ENCODE peak calls at places on chromosomes 16 and 17, in seven cellular contexts. One of them, this sample, is unnamed.

GRCh38 chr17:82228842-82229685 is at the start of gene SLC16A3:
- DNase-seq in SK-N-SH: peak; percentile 94
- DNase-seq in HL-60: peak; percentile 79
- DNase-seq in breast epithelium: no peak
- DNase-seq in prostate gland: no peak
- DNase-seq in stomach: peak; percentile 76
- DNase-seq in esophagus muscularis mucosa: peak; percentile 89
- DNase-seq in this sample: no peak

GRCh38 chr17:48625502-48626201 is 506 bp downstream of the HOXB9 start:
- DNase-seq in SK-N-SH: no peak
- DNase-seq in HL-60: no peak
- DNase-seq in breast epithelium: no peak
- DNase-seq in prostate gland: peak; percentile 35
- DNase-seq in stomach: peak; percentile 46
- DNase-seq in esophagus muscularis mucosa: no peak
- DNase-seq in this sample: no peak

GRCh38 chr16:57038151-57038550 is 48.8 kb downstream of the NLRC5 start:
- DNase-seq in SK-N-SH: no peak
- DNase-seq in HL-60: no peak
- DNase-seq in breast epithelium: no peak
- DNase-seq in prostate gland: no peak
- DNase-seq in stomach: no peak
- DNase-seq in esophagus muscularis mucosa: no peak
- DNase-seq in this sample: no peak

GRCh38 chr16:89633064-89633631 is 19.7 kb downstream of the DPEP1 start:
- DNase-seq in SK-N-SH: peak; percentile 67
- DNase-seq in HL-60: no peak
- DNase-seq in breast epithelium: no peak
- DNase-seq in prostate gland: no peak
- DNase-seq in stomach: peak; percentile 30
- DNase-seq in esophagus muscularis mucosa: no peak
- DNase-seq in this sample: no peak

GRCh38 chr17:44223574-44224046 is 4.1 kb upstream of the UBTF start:
- DNase-seq in SK-N-SH: no peak
- DNase-seq in HL-60: no peak
- DNase-seq in breast epithelium: no peak
- DNase-seq in prostate gland: no peak
- DNase-seq in stomach: no peak
- DNase-seq in esophagus muscularis mucosa: no peak
- DNase-seq in this sample: no peak

GRCh38 chr16:12435730-12436129 is 368.0 kb downstream of the CPPED1 start:
- DNase-seq in SK-N-SH: no peak
- DNase-seq in HL-60: no peak
- DNase-seq in breast epithelium: no peak
- DNase-seq in prostate gland: no peak
- DNase-seq in stomach: no peak
- DNase-seq in esophagus muscularis mucosa: no peak
- DNase-seq in this sample: no peak

GRCh38 chr17:51120357-51120738 is 320 bp downstream of the SPAG9 start:
- DNase-seq in SK-N-SH: peak; percentile 83
- DNase-seq in HL-60: peak; percentile 24
- DNase-seq in breast epithelium: peak; percentile 57
- DNase-seq in prostate gland: peak; percentile 38
- DNase-seq in stomach: peak; percentile 59
- DNase-seq in esophagus muscularis mucosa: no peak
- DNase-seq in this sample: no peak

GRCh38 chr16:13992976-13993375 is 73.0 kb downstream of the ERCC4 start:
- DNase-seq in SK-N-SH: no peak
- DNase-seq in HL-60: no peak
- DNase-seq in breast epithelium: no peak
- DNase-seq in prostate gland: no peak
- DNase-seq in stomach: no peak
- DNase-seq in esophagus muscularis mucosa: peak; percentile 79
- DNase-seq in this sample: no peak

GRCh38 chr16:57873218-57873617 is 70.9 kb upstream of the KIFC3 start:
- DNase-seq in SK-N-SH: no peak
- DNase-seq in HL-60: no peak
- DNase-seq in breast epithelium: no peak
- DNase-seq in prostate gland: no peak
- DNase-seq in stomach: no peak
- DNase-seq in esophagus muscularis mucosa: no peak
- DNase-seq in this sample: no peak

GRCh38 chr16:10314811-10315210 is 71.0 kb upstream of the ATF7IP2 start:
- DNase-seq in SK-N-SH: peak; percentile 8
- DNase-seq in HL-60: no peak
- DNase-seq in breast epithelium: no peak
- DNase-seq in prostate gland: no peak
- DNase-seq in stomach: no peak
- DNase-seq in esophagus muscularis mucosa: no peak
- DNase-seq in this sample: no peak

GRCh38 chr17:6532441-6532885 is 23.9 kb downstream of the PITPNM3 start:
- DNase-seq in SK-N-SH: no peak
- DNase-seq in HL-60: no peak
- DNase-seq in breast epithelium: no peak
- DNase-seq in prostate gland: no peak
- DNase-seq in stomach: no peak
- DNase-seq in esophagus muscularis mucosa: no peak
- DNase-seq in this sample: no peak

GRCh38 chr16:64287667-64288521 is 834.0 kb downstream of the CDH11 start:
- DNase-seq in SK-N-SH: peak; percentile 2
- DNase-seq in HL-60: no peak
- DNase-seq in breast epithelium: no peak
- DNase-seq in prostate gland: no peak
- DNase-seq in stomach: no peak
- DNase-seq in esophagus muscularis mucosa: no peak
- DNase-seq in this sample: no peak

GRCh38 chr16:2150418-2151187 is 2.2 kb downstream of the RAB26 start:
- DNase-seq in SK-N-SH: peak; percentile 64
- DNase-seq in HL-60: no peak
- DNase-seq in breast epithelium: no peak
- DNase-seq in prostate gland: no peak
- DNase-seq in stomach: peak; percentile 59
- DNase-seq in esophagus muscularis mucosa: no peak
- DNase-seq in this sample: no peak

GRCh38 chr16:681746-682427 is 1.7 kb downstream of the STUB1 start:
- DNase-seq in SK-N-SH: no peak
- DNase-seq in HL-60: no peak
- DNase-seq in breast epithelium: no peak
- DNase-seq in prostate gland: no peak
- DNase-seq in stomach: no peak
- DNase-seq in esophagus muscularis mucosa: no peak
- DNase-seq in this sample: no peak

GRCh38 chr17:47839899-47840741 is 953 bp downstream of the SCRN2 start:
- DNase-seq in SK-N-SH: no peak
- DNase-seq in HL-60: no peak
- DNase-seq in breast epithelium: no peak
- DNase-seq in prostate gland: peak; percentile 12
- DNase-seq in stomach: no peak
- DNase-seq in esophagus muscularis mucosa: no peak
- DNase-seq in this sample: no peak

GRCh38 chr17:78969865-78970264 is 9.9 kb downstream of the LGALS3BP start:
- DNase-seq in SK-N-SH: peak; percentile 28
- DNase-seq in HL-60: no peak
- DNase-seq in breast epithelium: no peak
- DNase-seq in prostate gland: no peak
- DNase-seq in stomach: no peak
- DNase-seq in esophagus muscularis mucosa: no peak
- DNase-seq in this sample: no peak

GRCh38 chr17:78966123-78966813 is 13.5 kb downstream of the LGALS3BP start:
- DNase-seq in SK-N-SH: no peak
- DNase-seq in HL-60: no peak
- DNase-seq in breast epithelium: no peak
- DNase-seq in prostate gland: no peak
- DNase-seq in stomach: no peak
- DNase-seq in esophagus muscularis mucosa: no peak
- DNase-seq in this sample: no peak

GRCh38 chr17:78965369-78965982 is 14.2 kb downstream of the LGALS3BP start:
- DNase-seq in SK-N-SH: no peak
- DNase-seq in HL-60: no peak
- DNase-seq in breast epithelium: no peak
- DNase-seq in prostate gland: no peak
- DNase-seq in stomach: no peak
- DNase-seq in esophagus muscularis mucosa: no peak
- DNase-seq in this sample: no peak

GRCh38 chr17:78967782-78968362 is 11.9 kb downstream of the LGALS3BP start:
- DNase-seq in SK-N-SH: no peak
- DNase-seq in HL-60: no peak
- DNase-seq in breast epithelium: no peak
- DNase-seq in prostate gland: no peak
- DNase-seq in stomach: no peak
- DNase-seq in esophagus muscularis mucosa: no peak
- DNase-seq in this sample: no peak

DNA sequence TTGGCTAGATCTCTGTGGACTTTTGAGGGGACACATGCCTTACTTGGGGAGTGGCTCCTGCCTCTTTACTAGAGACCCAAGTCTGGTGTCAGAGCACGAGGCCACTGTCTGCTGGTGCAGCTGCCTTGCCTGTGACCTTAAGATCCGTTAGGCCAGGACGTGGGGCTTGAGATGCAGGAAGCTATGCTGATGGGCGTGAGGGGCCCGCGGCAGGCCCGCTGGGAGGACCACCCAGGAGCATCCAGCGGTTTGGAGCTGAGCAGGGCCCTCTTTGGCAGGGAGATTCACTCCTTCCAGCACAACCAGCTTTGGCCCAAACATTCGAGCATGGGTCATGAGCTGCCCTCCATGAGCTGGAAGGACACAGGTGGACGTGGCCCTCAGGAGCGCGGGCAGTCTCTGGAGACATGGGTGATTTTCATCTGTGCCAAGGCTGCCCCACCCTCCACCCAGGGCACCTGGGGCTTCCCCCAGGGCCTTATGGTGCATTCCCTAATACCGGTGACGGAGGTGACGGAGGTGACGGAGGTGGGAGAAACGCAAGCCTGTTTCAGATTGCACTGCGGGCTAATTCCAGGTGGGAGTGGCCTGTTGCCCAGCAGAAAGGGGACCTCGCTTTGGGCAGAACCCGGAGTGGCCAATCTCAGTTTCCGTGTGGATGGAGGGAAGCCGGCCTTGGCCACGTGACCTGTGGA is 12.7 kb downstream of the LGALS3BP start:
- DNase-seq in SK-N-SH: no peak
- DNase-seq in HL-60: no peak
- DNase-seq in breast epithelium: no peak
- DNase-seq in prostate gland: no peak
- DNase-seq in stomach: no peak
- DNase-seq in esophagus muscularis mucosa: no peak
- DNase-seq in this sample: no peak
- TF ChIP-seq POLR2AphosphoS5 in SK-N-SH: no peak
- TF ChIP-seq POLR2AphosphoS5 in HL-60: no peak
- TF ChIP-seq POLR2AphosphoS5 in breast epithelium: no peak
- TF ChIP-seq POLR2AphosphoS5 in prostate gland: no peak
- TF ChIP-seq POLR2AphosphoS5 in stomach: no peak
- TF ChIP-seq POLR2AphosphoS5 in esophagus muscularis mucosa: no peak
- TF ChIP-seq POLR2AphosphoS5 in this sample: no peak

GRCh38 chr17:53894591-53894990 is 71.9 kb downstream of the KIF2B start:
- DNase-seq in SK-N-SH: no peak
- DNase-seq in HL-60: no peak
- DNase-seq in breast epithelium: no peak
- DNase-seq in prostate gland: no peak
- DNase-seq in stomach: no peak
- DNase-seq in esophagus muscularis mucosa: no peak
- DNase-seq in this sample: no peak

GRCh38 chr17:53896047-53896446 is 73.3 kb downstream of the KIF2B start:
- DNase-seq in SK-N-SH: no peak
- DNase-seq in HL-60: no peak
- DNase-seq in breast epithelium: no peak
- DNase-seq in prostate gland: no peak
- DNase-seq in stomach: no peak
- DNase-seq in esophagus muscularis mucosa: no peak
- DNase-seq in this sample: no peak

DNA sequence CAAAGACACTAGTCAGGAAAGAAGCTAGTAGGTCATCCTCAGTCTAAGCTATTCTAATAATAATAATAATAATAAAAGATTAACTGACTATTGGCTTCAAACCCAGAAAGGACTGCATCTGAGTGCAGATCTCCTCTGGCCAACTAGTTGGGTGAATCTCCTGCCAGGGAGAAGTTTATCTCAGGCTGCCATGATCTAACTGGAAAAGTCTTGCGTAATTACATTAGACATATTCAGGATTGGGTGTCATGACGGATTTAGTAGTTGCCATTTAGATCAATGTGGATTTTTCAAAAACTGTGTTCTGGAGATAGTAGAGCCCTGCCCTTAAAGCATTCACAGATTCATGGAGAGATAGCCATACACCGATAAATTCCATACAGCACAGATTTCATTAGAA is 69.5 kb downstream of the KIF2B start:
- DNase-seq in SK-N-SH: no peak
- DNase-seq in HL-60: no peak
- DNase-seq in breast epithelium: no peak
- DNase-seq in prostate gland: no peak
- DNase-seq in stomach: no peak
- DNase-seq in esophagus muscularis mucosa: no peak
- DNase-seq in this sample: no peak
- TF ChIP-seq CTCF in SK-N-SH: no peak
- TF ChIP-seq CTCF in HL-60: no peak
- TF ChIP-seq CTCF in breast epithelium: no peak
- TF ChIP-seq CTCF in prostate gland: no peak
- TF ChIP-seq CTCF in stomach: no peak
- TF ChIP-seq CTCF in esophagus muscularis mucosa: no peak
- TF ChIP-seq CTCF in this sample: no peak

GRCh38 chr17:79645022-79645776 is 34.3 kb upstream of the RBFOX3 start:
- DNase-seq in SK-N-SH: peak; percentile 14
- DNase-seq in HL-60: no peak
- DNase-seq in breast epithelium: peak; percentile 20
- DNase-seq in prostate gland: no peak
- DNase-seq in stomach: peak; percentile 18
- DNase-seq in esophagus muscularis mucosa: peak; percentile 84
- DNase-seq in this sample: peak; percentile 69

GRCh38 chr17:79645777-79646088 is 34.9 kb upstream of the RBFOX3 start:
- DNase-seq in SK-N-SH: no peak
- DNase-seq in HL-60: no peak
- DNase-seq in breast epithelium: peak; percentile 34
- DNase-seq in prostate gland: no peak
- DNase-seq in stomach: peak; percentile 4
- DNase-seq in esophagus muscularis mucosa: peak; percentile 60
- DNase-seq in this sample: no peak

GRCh38 chr17:79648181-79648831 is 37.5 kb upstream of the RBFOX3 start:
- DNase-seq in SK-N-SH: no peak
- DNase-seq in HL-60: no peak
- DNase-seq in breast epithelium: peak; percentile 37
- DNase-seq in prostate gland: peak; percentile 1
- DNase-seq in stomach: peak; percentile 15
- DNase-seq in esophagus muscularis mucosa: peak; percentile 80
- DNase-seq in this sample: peak; percentile 74

GRCh38 chr17:79647456-79647915 is 36.6 kb upstream of the RBFOX3 start:
- DNase-seq in SK-N-SH: peak; percentile 30
- DNase-seq in HL-60: no peak
- DNase-seq in breast epithelium: peak; percentile 35
- DNase-seq in prostate gland: peak; percentile 1
- DNase-seq in stomach: peak; percentile 11
- DNase-seq in esophagus muscularis mucosa: peak; percentile 74
- DNase-seq in this sample: no peak

GRCh38 chr17:79646721-79647455 is 36.0 kb upstream of the RBFOX3 start:
- DNase-seq in SK-N-SH: peak; percentile 15
- DNase-seq in HL-60: no peak
- DNase-seq in breast epithelium: peak; percentile 30
- DNase-seq in prostate gland: peak; percentile 2
- DNase-seq in stomach: peak; percentile 22
- DNase-seq in esophagus muscularis mucosa: peak; percentile 68
- DNase-seq in this sample: no peak
- TF ChIP-seq POLR2AphosphoS5 in SK-N-SH: no peak
- TF ChIP-seq POLR2AphosphoS5 in HL-60: no peak
- TF ChIP-seq POLR2AphosphoS5 in breast epithelium: no peak
- TF ChIP-seq POLR2AphosphoS5 in prostate gland: no peak
- TF ChIP-seq POLR2AphosphoS5 in stomach: no peak
- TF ChIP-seq POLR2AphosphoS5 in esophagus muscularis mucosa: no peak
- TF ChIP-seq POLR2AphosphoS5 in this sample: no peak

GRCh38 chr17:63679214-63679613 is 20.7 kb downstream of the LIMD2 start:
- DNase-seq in SK-N-SH: no peak
- DNase-seq in HL-60: no peak
- DNase-seq in breast epithelium: no peak
- DNase-seq in prostate gland: no peak
- DNase-seq in stomach: no peak
- DNase-seq in esophagus muscularis mucosa: no peak
- DNase-seq in this sample: no peak
- TF ChIP-seq CTCF in SK-N-SH: no peak
- TF ChIP-seq CTCF in HL-60: no peak
- TF ChIP-seq CTCF in breast epithelium: no peak
- TF ChIP-seq CTCF in prostate gland: no peak
- TF ChIP-seq CTCF in stomach: no peak
- TF ChIP-seq CTCF in esophagus muscularis mucosa: no peak
- TF ChIP-seq CTCF in this sample: no peak